ENCODE peak calls at places on chromosomes 5 and 9, in five cellular contexts. I is mesenchymal stem cell, M is trophoblast cell, A is H9, F is H1. L is an unnamed sample.

GRCh38 chr5:57184322-57184721 is 10.5 kb downstream of the GPBP1 start:
- DNase-seq in I (no peak), M (no peak), A (no peak), F (no peak), L (no peak)

GRCh38 chr5:124790895-124791732 is 44.7 kb upstream of the ZNF608 start:
- DNase-seq in I (peak), M (no peak), A (no peak), F (no peak), L (no peak)

GRCh38 chr5:2010940-2011339 is 128.2 kb upstream of the IRX4 start:
- DNase-seq in I (no peak), M (no peak), A (no peak), F (peak), L (no peak)

GRCh38 chr9:4501147-4501507 is 10.9 kb downstream of the SLC1A1 start:
- DNase-seq in I (no peak), M (no peak), A (no peak), F (no peak), L (no peak)

GRCh38 chr5:71923755-71924154 is 183.5 kb upstream of the MAP1B start:
- DNase-seq in I (no peak), M (no peak), A (no peak), F (no peak), L (no peak)

GRCh38 chr9:35628389-35628991 is 10.3 kb upstream of the CD72 start:
- DNase-seq in I (no peak), M (no peak), A (no peak), F (no peak), L (no peak)

GRCh38 chr9:135282001-135282731 is 194.7 kb downstream of the OLFM1 start:
- DNase-seq in I (no peak), M (no peak), A (no peak), F (no peak), L (no peak)

GRCh38 chr9:77708416-77708815 is 60.3 kb upstream of the GNA14 start:
- DNase-seq in I (peak), M (peak), A (no peak), F (no peak), L (no peak)

GRCh38 chr5:107779472-107779871 is 108.7 kb upstream of the EFNA5 start:
- DNase-seq in I (no peak), M (no peak), A (no peak), F (no peak), L (no peak)

GRCh38 chr5:32916648-32917047 is 205.5 kb downstream of the NPR3 start:
- DNase-seq in I (peak), M (no peak), A (peak), F (peak), L (no peak)

GRCh38 chr5:154857091-154857533 is 1.3 kb upstream of the CNOT8 start:
- DNase-seq in I (no peak), M (peak), A (no peak), F (no peak), L (no peak)

GRCh38 chr9:108113579-108113978 is 624.0 kb upstream of the KLF4 start:
- DNase-seq in I (peak), M (no peak), A (no peak), F (no peak), L (no peak)

GRCh38 chr9:86876797-86877196 is 70.5 kb downstream of the GAS1 start:
- DNase-seq in I (no peak), M (no peak), A (no peak), F (no peak), L (no peak)

GRCh38 chr5:141330299-141331080 is at the start of gene PCDHGA1:
- DNase-seq in I (no peak), M (no peak), A (no peak), F (no peak), L (no peak)

DNA sequence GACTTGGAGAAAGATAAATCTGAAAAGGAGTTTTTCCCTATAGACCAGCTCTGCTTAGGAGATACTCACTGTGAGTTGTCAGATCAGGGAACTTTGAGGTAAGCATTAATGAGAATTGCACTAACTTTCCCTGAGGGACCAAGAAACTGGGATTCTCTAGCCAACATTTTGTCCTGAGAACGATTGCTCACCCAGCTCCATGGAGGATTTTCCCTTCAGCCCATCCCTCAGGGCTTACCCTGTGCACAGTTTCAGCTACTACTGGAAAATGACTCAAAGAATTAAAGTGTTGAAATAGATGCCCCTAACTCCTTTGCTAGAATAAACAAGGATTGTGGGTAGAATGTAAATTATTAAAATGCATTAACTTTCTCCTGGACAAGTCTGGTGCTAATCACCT is 237.2 kb upstream of the IL12B start:
- DNase-seq in I (no peak), M (peak), A (no peak), F (no peak), L (no peak)
- H2BK12ac ChIP-seq in I (no peak), M (no peak), A (no peak), F (no peak), L (no peak)

DNA sequence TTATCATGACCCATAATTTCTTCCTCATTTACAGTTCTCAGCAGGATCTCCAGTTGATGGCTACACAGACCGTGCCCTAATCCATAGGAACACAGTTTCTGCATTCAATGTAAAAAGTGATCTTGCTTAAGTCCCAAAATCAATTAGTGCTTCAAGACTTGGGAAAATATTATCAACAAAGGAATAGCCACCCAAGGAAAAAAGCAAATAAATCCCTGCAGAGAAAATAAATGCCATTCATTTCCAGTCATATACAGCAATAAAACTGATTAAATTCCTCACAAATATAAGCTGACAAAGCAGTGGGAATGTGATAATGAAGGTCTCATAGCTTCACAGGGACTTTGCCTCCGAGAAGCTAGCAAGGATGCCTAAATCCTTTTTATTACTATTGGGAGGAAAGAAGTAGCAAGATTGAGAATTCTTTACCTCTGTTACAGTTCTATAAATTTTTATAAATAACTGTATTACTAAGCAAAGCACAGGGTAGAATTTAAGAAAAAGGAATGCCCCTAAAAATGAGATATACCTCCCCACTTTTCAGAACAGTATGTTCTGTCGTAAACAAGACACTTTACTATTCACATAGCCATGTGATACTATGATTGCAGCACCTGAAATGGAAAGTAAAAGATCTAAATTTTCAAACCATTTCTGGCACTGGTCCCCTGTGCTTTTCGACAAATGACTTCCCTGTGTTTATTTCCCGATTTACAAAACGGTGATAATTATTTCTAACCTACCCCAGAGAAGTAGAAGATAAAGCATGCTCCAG is 59.8 kb downstream of the ARSB start:
- DNase-seq in I (no peak), M (no peak), A (no peak), F (no peak), L (no peak)
- H2BK12ac ChIP-seq in I (no peak), M (no peak), A (no peak), F (no peak), L (no peak)

DNA sequence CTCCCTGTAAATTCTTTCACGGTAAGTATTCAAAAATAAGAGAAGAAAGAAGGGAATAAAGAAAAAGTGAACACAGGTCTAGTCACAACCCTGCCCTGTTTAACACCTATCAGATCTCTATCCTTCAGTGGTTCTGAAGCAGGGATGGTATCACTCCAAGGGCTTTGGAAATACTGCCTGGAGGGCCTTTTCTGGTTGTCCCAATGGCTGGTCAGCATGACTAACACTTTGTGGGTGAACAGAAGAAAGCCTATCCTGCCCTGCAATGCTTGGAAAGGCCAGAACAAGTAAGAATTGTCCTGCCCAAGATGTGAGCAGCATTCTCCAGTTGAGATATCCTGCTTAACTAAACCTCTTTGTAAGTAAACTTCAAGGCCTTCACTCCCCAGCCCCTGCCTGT is 124.9 kb downstream of the TMEM167A start:
- DNase-seq in I (no peak), M (peak), A (no peak), F (no peak), L (no peak)
- H2BK12ac ChIP-seq in I (no peak), M (no peak), A (no peak), F (no peak), L (no peak)

DNA sequence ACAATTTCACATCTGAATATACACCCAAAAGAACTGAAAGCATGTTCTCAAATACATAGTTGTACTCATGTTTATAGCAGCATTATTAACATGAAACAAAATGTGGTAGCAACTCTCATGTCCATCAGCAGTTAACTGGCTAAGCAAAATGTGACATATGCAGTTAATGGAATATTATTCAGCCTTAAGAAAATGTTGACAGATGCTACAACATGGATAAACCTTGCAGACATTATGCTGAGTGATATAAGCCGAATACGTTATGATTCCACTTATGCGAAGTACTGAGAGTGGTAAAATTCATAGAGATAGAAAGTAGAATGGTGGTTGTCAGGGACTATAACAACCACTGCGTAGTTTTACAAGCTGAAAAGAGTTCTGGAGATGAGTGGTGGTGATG is 1469.0 kb upstream of the ACO1 start:
- DNase-seq in I (no peak), M (no peak), A (no peak), F (no peak), L (no peak)
- H2BK12ac ChIP-seq in I (no peak), M (no peak), A (no peak), F (no peak), L (no peak)

DNA sequence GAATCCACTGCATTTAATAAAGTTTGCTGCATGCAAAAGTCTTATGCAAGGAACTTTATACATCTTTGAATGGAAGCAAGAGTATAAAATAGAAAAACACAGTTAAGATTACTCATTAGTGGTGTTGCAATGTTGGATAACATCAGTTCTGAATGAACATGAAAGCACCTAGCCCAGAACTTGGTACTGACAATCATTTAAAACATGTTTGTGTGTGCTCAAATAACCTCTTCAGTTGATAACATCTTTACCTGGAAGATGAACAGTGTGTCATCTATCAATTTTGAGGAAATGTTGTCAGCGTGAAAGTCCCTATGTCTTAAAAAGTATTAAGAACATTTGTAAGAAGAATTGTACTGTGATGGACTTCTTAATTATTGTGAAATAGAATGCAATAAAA is 370.4 kb upstream of the GRAMD2B start:
- DNase-seq in I (no peak), M (peak), A (no peak), F (no peak), L (no peak)
- H2BK12ac ChIP-seq in I (no peak), M (no peak), A (no peak), F (no peak), L (no peak)